ENCODE peak calls at places on chromosome 22, in eight cellular contexts. One of them, this sample, is unnamed.
A peak's percentile ranks its signal among the peaks of the same experiment; 100 is the strongest.

GRCh38 chr22:18034076-18034475 is 9.7 kb upstream of the MICAL3 start:
- DNase-seq in cardiac muscle cell: no peak
- DNase-seq in type B pancreatic cell: no peak
- DNase-seq in osteocyte: no peak
- DNase-seq in globus pallidus: no peak
- DNase-seq in HCEC 1CT: no peak
- DNase-seq in left cardiac atrium: no peak
- DNase-seq in kidney epithelial cell: no peak
- DNase-seq in this sample: no peak

GRCh38 chr22:41289681-41290080 is 3.7 kb upstream of the RANGAP1 start:
- DNase-seq in HCEC 1CT: no peak
- DNase-seq in cardiac muscle cell: no peak
- DNase-seq in kidney epithelial cell: no peak
- DNase-seq in globus pallidus: no peak
- DNase-seq in left cardiac atrium: no peak
- DNase-seq in osteocyte: no peak
- DNase-seq in type B pancreatic cell: no peak
- DNase-seq in this sample: no peak

GRCh38 chr22:38824587-38824986 is 19.2 kb downstream of the NPTXR start:
- DNase-seq in osteocyte: peak; percentile 90
- DNase-seq in left cardiac atrium: peak; percentile 67
- DNase-seq in type B pancreatic cell: no peak
- DNase-seq in kidney epithelial cell: no peak
- DNase-seq in globus pallidus: peak; percentile 66
- DNase-seq in HCEC 1CT: peak; percentile 52
- DNase-seq in cardiac muscle cell: peak; percentile 95
- DNase-seq in this sample: peak; percentile 76

GRCh38 chr22:24806663-24807001 is 621 bp downstream of the SGSM1 start:
- DNase-seq in HCEC 1CT: no peak
- DNase-seq in globus pallidus: no peak
- DNase-seq in osteocyte: no peak
- DNase-seq in type B pancreatic cell: no peak
- DNase-seq in kidney epithelial cell: no peak
- DNase-seq in left cardiac atrium: peak; percentile 36
- DNase-seq in cardiac muscle cell: no peak
- DNase-seq in this sample: no peak

GRCh38 chr22:46936378-46936916 is 174.0 kb downstream of the TBC1D22A start:
- DNase-seq in type B pancreatic cell: no peak
- DNase-seq in osteocyte: no peak
- DNase-seq in globus pallidus: peak; percentile 8
- DNase-seq in left cardiac atrium: no peak
- DNase-seq in HCEC 1CT: no peak
- DNase-seq in cardiac muscle cell: no peak
- DNase-seq in kidney epithelial cell: peak; percentile 42
- DNase-seq in this sample: no peak

GRCh38 chr22:49751968-49752597 is 75.6 kb downstream of the BRD1 start:
- DNase-seq in type B pancreatic cell: peak; percentile 67
- DNase-seq in kidney epithelial cell: no peak
- DNase-seq in cardiac muscle cell: no peak
- DNase-seq in globus pallidus: no peak
- DNase-seq in HCEC 1CT: no peak
- DNase-seq in left cardiac atrium: no peak
- DNase-seq in osteocyte: no peak
- DNase-seq in this sample: no peak

GRCh38 chr22:25448435-25449051 is 115.9 kb upstream of the GRK3 start:
- DNase-seq in type B pancreatic cell: no peak
- DNase-seq in globus pallidus: peak; percentile 7
- DNase-seq in left cardiac atrium: peak; percentile 33
- DNase-seq in cardiac muscle cell: peak; percentile 35
- DNase-seq in osteocyte: peak; percentile 63
- DNase-seq in HCEC 1CT: peak; percentile 15
- DNase-seq in kidney epithelial cell: no peak
- DNase-seq in this sample: peak; percentile 37

GRCh38 chr22:44312766-44313165 is at the start of gene SHISAL1:
- DNase-seq in cardiac muscle cell: no peak
- DNase-seq in HCEC 1CT: no peak
- DNase-seq in type B pancreatic cell: no peak
- DNase-seq in osteocyte: no peak
- DNase-seq in globus pallidus: no peak
- DNase-seq in kidney epithelial cell: no peak
- DNase-seq in left cardiac atrium: no peak
- DNase-seq in this sample: no peak

GRCh38 chr22:44441401-44442185 is 56.4 kb downstream of the RTL6 start:
- DNase-seq in cardiac muscle cell: no peak
- DNase-seq in globus pallidus: no peak
- DNase-seq in osteocyte: no peak
- DNase-seq in kidney epithelial cell: no peak
- DNase-seq in type B pancreatic cell: no peak
- DNase-seq in HCEC 1CT: no peak
- DNase-seq in left cardiac atrium: no peak
- DNase-seq in this sample: no peak

GRCh38 chr22:44391481-44392445 is 79.0 kb upstream of the SHISAL1 start:
- DNase-seq in cardiac muscle cell: no peak
- DNase-seq in left cardiac atrium: no peak
- DNase-seq in globus pallidus: no peak
- DNase-seq in kidney epithelial cell: no peak
- DNase-seq in type B pancreatic cell: peak; percentile 29
- DNase-seq in osteocyte: peak; percentile 77
- DNase-seq in HCEC 1CT: no peak
- DNase-seq in this sample: no peak

GRCh38 chr22:31340360-31340759 is 5.8 kb downstream of the PATZ1 start:
- DNase-seq in kidney epithelial cell: no peak
- DNase-seq in globus pallidus: no peak
- DNase-seq in type B pancreatic cell: no peak
- DNase-seq in left cardiac atrium: no peak
- DNase-seq in cardiac muscle cell: no peak
- DNase-seq in osteocyte: no peak
- DNase-seq in HCEC 1CT: no peak
- DNase-seq in this sample: no peak

GRCh38 chr22:41833369-41834004 is 582 bp downstream of the SREBF2 start:
- DNase-seq in cardiac muscle cell: peak; percentile 64
- DNase-seq in left cardiac atrium: peak; percentile 42
- DNase-seq in type B pancreatic cell: peak; percentile 74
- DNase-seq in osteocyte: no peak
- DNase-seq in HCEC 1CT: peak; percentile 12
- DNase-seq in kidney epithelial cell: no peak
- DNase-seq in globus pallidus: peak; percentile 52
- DNase-seq in this sample: no peak

GRCh38 chr22:49372111-49372529 is 455.6 kb downstream of the BRD1 start:
- DNase-seq in globus pallidus: no peak
- DNase-seq in kidney epithelial cell: no peak
- DNase-seq in HCEC 1CT: no peak
- DNase-seq in osteocyte: no peak
- DNase-seq in type B pancreatic cell: peak; percentile 52
- DNase-seq in left cardiac atrium: no peak
- DNase-seq in cardiac muscle cell: no peak
- DNase-seq in this sample: no peak

GRCh38 chr22:21703684-21704316 is 31.8 kb downstream of the YPEL1 start:
- DNase-seq in globus pallidus: no peak
- DNase-seq in type B pancreatic cell: no peak
- DNase-seq in cardiac muscle cell: no peak
- DNase-seq in left cardiac atrium: no peak
- DNase-seq in kidney epithelial cell: no peak
- DNase-seq in HCEC 1CT: no peak
- DNase-seq in osteocyte: no peak
- DNase-seq in this sample: no peak

GRCh38 chr22:22465782-22466181 is 42.8 kb downstream of the ZNF280B start:
- DNase-seq in cardiac muscle cell: no peak
- DNase-seq in kidney epithelial cell: no peak
- DNase-seq in left cardiac atrium: no peak
- DNase-seq in osteocyte: no peak
- DNase-seq in HCEC 1CT: peak; percentile 18
- DNase-seq in globus pallidus: no peak
- DNase-seq in type B pancreatic cell: no peak
- DNase-seq in this sample: no peak

GRCh38 chr22:17586831-17587440 is 23.6 kb downstream of the SLC25A18 start:
- DNase-seq in cardiac muscle cell: no peak
- DNase-seq in type B pancreatic cell: no peak
- DNase-seq in HCEC 1CT: no peak
- DNase-seq in osteocyte: no peak
- DNase-seq in kidney epithelial cell: no peak
- DNase-seq in left cardiac atrium: no peak
- DNase-seq in globus pallidus: no peak
- DNase-seq in this sample: no peak

GRCh38 chr22:40178417-40179409 is 988 bp downstream of the TNRC6B start:
- DNase-seq in cardiac muscle cell: peak; percentile 59
- DNase-seq in globus pallidus: peak; percentile 57
- DNase-seq in HCEC 1CT: peak; percentile 43
- DNase-seq in type B pancreatic cell: no peak
- DNase-seq in osteocyte: peak; percentile 66
- DNase-seq in left cardiac atrium: no peak
- DNase-seq in kidney epithelial cell: peak; percentile 38
- DNase-seq in this sample: no peak

GRCh38 chr22:30433773-30434172 is 8.2 kb downstream of the MTFP1 start:
- DNase-seq in HCEC 1CT: no peak
- DNase-seq in osteocyte: no peak
- DNase-seq in type B pancreatic cell: no peak
- DNase-seq in globus pallidus: no peak
- DNase-seq in left cardiac atrium: no peak
- DNase-seq in kidney epithelial cell: no peak
- DNase-seq in cardiac muscle cell: no peak
- DNase-seq in this sample: no peak

GRCh38 chr22:32684822-32685187 is 116.7 kb upstream of the TIMP3 start:
- DNase-seq in kidney epithelial cell: no peak
- DNase-seq in type B pancreatic cell: no peak
- DNase-seq in globus pallidus: no peak
- DNase-seq in osteocyte: no peak
- DNase-seq in HCEC 1CT: no peak
- DNase-seq in cardiac muscle cell: no peak
- DNase-seq in left cardiac atrium: no peak
- DNase-seq in this sample: no peak

GRCh38 chr22:48796295-48797015 is 1031.2 kb downstream of the BRD1 start:
- DNase-seq in HCEC 1CT: no peak
- DNase-seq in osteocyte: peak; percentile 42
- DNase-seq in globus pallidus: no peak
- DNase-seq in cardiac muscle cell: no peak
- DNase-seq in kidney epithelial cell: no peak
- DNase-seq in type B pancreatic cell: no peak
- DNase-seq in left cardiac atrium: no peak
- DNase-seq in this sample: no peak

GRCh38 chr22:49577168-49578060 is 250.3 kb downstream of the BRD1 start:
- DNase-seq in globus pallidus: no peak
- DNase-seq in osteocyte: peak; percentile 82
- DNase-seq in left cardiac atrium: no peak
- DNase-seq in HCEC 1CT: no peak
- DNase-seq in cardiac muscle cell: no peak
- DNase-seq in kidney epithelial cell: no peak
- DNase-seq in type B pancreatic cell: peak; percentile 63
- DNase-seq in this sample: no peak

GRCh38 chr22:49107561-49107960 is 720.1 kb downstream of the BRD1 start:
- DNase-seq in osteocyte: no peak
- DNase-seq in cardiac muscle cell: no peak
- DNase-seq in HCEC 1CT: no peak
- DNase-seq in kidney epithelial cell: no peak
- DNase-seq in globus pallidus: no peak
- DNase-seq in left cardiac atrium: no peak
- DNase-seq in type B pancreatic cell: no peak
- DNase-seq in this sample: no peak

GRCh38 chr22:35593885-35594470 is 23.2 kb downstream of the MB start:
- DNase-seq in cardiac muscle cell: no peak
- DNase-seq in globus pallidus: no peak
- DNase-seq in kidney epithelial cell: no peak
- DNase-seq in osteocyte: no peak
- DNase-seq in left cardiac atrium: no peak
- DNase-seq in type B pancreatic cell: no peak
- DNase-seq in HCEC 1CT: no peak
- DNase-seq in this sample: no peak

GRCh38 chr22:19109198-19110063 is 12.8 kb downstream of the DGCR2 start:
- DNase-seq in left cardiac atrium: no peak
- DNase-seq in osteocyte: no peak
- DNase-seq in HCEC 1CT: peak; percentile 44
- DNase-seq in cardiac muscle cell: no peak
- DNase-seq in type B pancreatic cell: no peak
- DNase-seq in globus pallidus: no peak
- DNase-seq in kidney epithelial cell: no peak
- DNase-seq in this sample: no peak

GRCh38 chr22:48858121-48858520 is 969.6 kb downstream of the BRD1 start:
- DNase-seq in kidney epithelial cell: no peak
- DNase-seq in cardiac muscle cell: no peak
- DNase-seq in HCEC 1CT: no peak
- DNase-seq in type B pancreatic cell: peak; percentile 40
- DNase-seq in osteocyte: peak; percentile 78
- DNase-seq in left cardiac atrium: no peak
- DNase-seq in globus pallidus: no peak
- DNase-seq in this sample: no peak